ENCODE peak calls at places on chromosome 6, in six cellular contexts. S is fibroblast of pulmonary artery, N is mucosa of descending colon, Q is cardiac muscle cell, K is A549, J is HepG2. M is an unnamed sample.

GRCh38 chr6:82227770-82228169 is 19.8 kb downstream of the IBTK start:
- DNase-seq in J (no peak), K (no peak), Q (no peak), N (no peak), S (peak), M (no peak)

GRCh38 chr6:106979435-106979884 is 4.9 kb upstream of the CD24 start:
- DNase-seq in N (peak), J (peak), Q (peak), S (peak), K (peak), M (peak)

GRCh38 chr6:135254471-135254870 is 73.4 kb downstream of the MYB start:
- DNase-seq in S (no peak), K (no peak), N (no peak), Q (no peak), J (no peak), M (no peak)

GRCh38 chr6:101851911-101852310 is 458.4 kb downstream of the GRIK2 start:
- DNase-seq in J (no peak), S (peak), K (no peak), Q (no peak), N (no peak), M (no peak)

GRCh38 chr6:11205721-11206120 is 26.7 kb downstream of the NEDD9 start:
- DNase-seq in K (no peak), Q (peak), N (no peak), J (no peak), S (no peak), M (no peak)

GRCh38 chr6:108523697-108524096 is 37.0 kb upstream of the FOXO3 start:
- DNase-seq in Q (no peak), K (no peak), S (no peak), N (no peak), J (no peak), M (no peak)

GRCh38 chr6:11784341-11784740 is 5.7 kb upstream of the ADTRP start:
- DNase-seq in N (no peak), K (no peak), J (no peak), Q (no peak), S (no peak), M (no peak)

GRCh38 chr6:163309491-163310026 is 105.0 kb upstream of the QKI start:
- DNase-seq in Q (no peak), N (no peak), J (no peak), K (no peak), S (peak), M (no peak)

GRCh38 chr6:151773382-151773781 is 34.1 kb upstream of the ESR1 start:
- DNase-seq in S (no peak), J (peak), N (no peak), Q (no peak), K (no peak), M (peak)

GRCh38 chr6:25248100-25248499 is 31.1 kb upstream of the CARMIL1 start:
- DNase-seq in Q (no peak), K (no peak), J (no peak), S (peak), N (no peak), M (no peak)

GRCh38 chr6:111789593-111789992 is 83.7 kb downstream of the FYN start:
- DNase-seq in N (no peak), K (no peak), S (peak), Q (no peak), J (no peak), M (no peak)

GRCh38 chr6:103797738-103798137 is 1062.0 kb downstream of the HACE1 start:
- DNase-seq in K (no peak), Q (no peak), S (peak), N (no peak), J (no peak), M (no peak)

GRCh38 chr6:84766118-84766683 is 1.8 kb upstream of the TBX18 start:
- DNase-seq in N (no peak), Q (no peak), K (no peak), J (no peak), S (peak), M (no peak)

GRCh38 chr6:1200706-1201105 is 111.2 kb upstream of the FOXQ1 start:
- DNase-seq in N (no peak), S (no peak), K (no peak), Q (no peak), J (peak), M (peak)

GRCh38 chr6:41599015-41599835 is 39.0 kb upstream of the MDFI start:
- DNase-seq in J (no peak), K (no peak), Q (no peak), S (no peak), N (no peak), M (no peak)

GRCh38 chr6:27866370-27867050 is 45.7 kb downstream of the OR2B2 start:
- DNase-seq in Q (peak), K (no peak), N (no peak), J (peak), S (peak), M (peak)

GRCh38 chr6:25431642-25432307 is 152.6 kb downstream of the CARMIL1 start:
- DNase-seq in K (no peak), Q (no peak), S (no peak), N (no peak), J (no peak), M (no peak)

GRCh38 chr6:19697744-19698290 is 139.4 kb upstream of the ID4 start:
- DNase-seq in N (no peak), K (no peak), Q (no peak), J (no peak), S (peak), M (peak)

GRCh38 chr6:106321940-106322339 is 3.6 kb downstream of the ATG5 start:
- DNase-seq in N (no peak), Q (no peak), S (no peak), K (no peak), J (no peak), M (no peak)

GRCh38 chr6:113858067-113858604 is 991 bp downstream of the MARCKS start:
- DNase-seq in Q (peak), S (peak), N (peak), K (peak), J (no peak), M (peak)

GRCh38 chr6:73823046-73823735 is 127.2 kb downstream of the CD109 start:
- DNase-seq in S (no peak), J (no peak), Q (peak), K (no peak), N (no peak), M (no peak)

GRCh38 chr6:45576648-45577624 is 199.2 kb upstream of the SUPT3H start:
- DNase-seq in J (no peak), Q (no peak), S (no peak), N (no peak), K (no peak), M (no peak)

GRCh38 chr6:36289281-36290018 is 19.6 kb downstream of the PNPLA1 start:
- DNase-seq in S (no peak), K (no peak), Q (no peak), N (no peak), J (no peak), M (no peak)

GRCh38 chr6:21001736-21002135 is 467.5 kb downstream of the CDKAL1 start:
- DNase-seq in J (no peak), N (no peak), Q (no peak), K (no peak), S (peak), M (no peak)

GRCh38 chr6:37005061-37005810 is at the start of gene FGD2:
- DNase-seq in N (no peak), J (no peak), K (no peak), Q (no peak), S (no peak), M (no peak)

GRCh38 chr6:41586564-41586963 is 40.4 kb downstream of the FOXP4 start:
- DNase-seq in S (no peak), Q (no peak), J (no peak), K (no peak), N (no peak), M (no peak)

GRCh38 chr6:52362443-52363221 is 681 bp downstream of the PAQR8 start:
- DNase-seq in J (no peak), Q (peak), S (no peak), N (peak), K (peak), M (peak)

GRCh38 chr6:79040083-79040482 is 38.0 kb downstream of the PHIP start:
- DNase-seq in K (no peak), S (peak), N (no peak), J (no peak), Q (no peak), M (no peak)

GRCh38 chr6:2713473-2714358 is 37.0 kb downstream of the MYLK4 start:
- DNase-seq in S (peak), K (no peak), Q (no peak), J (no peak), N (no peak), M (peak)

GRCh38 chr6:131061041-131061770 is 1.8 kb downstream of the EPB41L2 start:
- DNase-seq in Q (peak), J (peak), N (no peak), S (peak), K (no peak), M (no peak)
- H3K4me3 ChIP-seq in Q (peak), J (peak), N (no peak), S (peak), K (peak), M (peak)

DNA sequence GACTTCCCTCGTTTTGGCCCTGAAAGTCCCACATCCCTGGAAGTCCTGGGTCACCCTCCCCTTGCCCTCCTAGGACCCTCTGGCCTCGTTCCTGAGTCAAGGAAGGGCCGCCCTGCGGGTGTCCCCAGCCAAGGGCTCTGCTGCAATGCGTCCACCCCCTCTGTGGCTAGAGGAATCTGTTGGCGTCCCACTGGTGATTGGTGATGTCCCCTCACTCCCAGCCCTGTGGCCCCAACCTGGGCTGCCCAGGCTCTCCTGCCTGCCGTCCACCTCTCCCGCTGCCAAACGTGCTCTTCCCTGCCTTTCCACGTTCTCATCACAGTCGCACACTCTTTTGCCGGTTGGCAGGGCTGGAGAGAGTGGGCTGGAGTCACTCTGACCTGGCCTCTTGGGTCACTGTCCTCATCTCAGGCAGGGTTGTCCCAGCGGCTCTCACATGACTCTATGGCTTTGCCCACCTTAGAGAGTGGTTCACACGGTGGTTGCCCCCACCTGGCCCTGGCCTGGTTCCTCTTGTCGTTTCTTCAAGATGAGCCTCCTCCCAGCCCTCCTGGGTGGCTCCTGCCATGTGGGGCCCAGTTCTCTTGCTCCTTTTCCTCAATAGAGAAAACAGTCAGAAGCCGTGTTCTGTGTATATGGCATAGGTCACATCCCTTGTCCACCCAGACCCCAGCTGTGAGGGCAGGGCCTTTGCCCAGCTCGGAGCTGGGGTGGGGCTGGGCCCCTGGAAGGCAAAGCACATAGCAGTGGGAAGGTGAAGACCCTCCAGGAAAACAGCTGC is 100.9 kb downstream of the TMEM242 start:
- DNase-seq in N (peak), K (no peak), S (no peak), Q (no peak), J (no peak), M (no peak)
- H3K4me3 ChIP-seq in N (no peak), K (no peak), S (no peak), Q (no peak), J (no peak), M (no peak)

GRCh38 chr6:32442977-32443552 is 3.4 kb downstream of the HLA-DRA start:
- DNase-seq in J (no peak), N (no peak), Q (no peak), S (no peak), K (no peak), M (no peak)

GRCh38 chr6:32442243-32442667 is 2.6 kb downstream of the HLA-DRA start:
- DNase-seq in N (no peak), Q (no peak), K (no peak), J (no peak), S (no peak), M (no peak)

GRCh38 chr6:32439708-32440214 is at the start of gene HLA-DRA:
- DNase-seq in S (peak), J (peak), K (no peak), Q (peak), N (no peak), M (no peak)

GRCh38 chr6:32436995-32437836 is 2.5 kb upstream of the HLA-DRA start:
- DNase-seq in N (no peak), Q (no peak), S (peak), K (no peak), J (no peak), M (no peak)

GRCh38 chr6:32439139-32439538 is 548 bp upstream of the HLA-DRA start:
- DNase-seq in J (no peak), Q (no peak), K (no peak), S (no peak), N (no peak), M (no peak)
- H3K4me3 ChIP-seq in J (no peak), Q (no peak), K (no peak), S (no peak), N (no peak), M (no peak)

DNA sequence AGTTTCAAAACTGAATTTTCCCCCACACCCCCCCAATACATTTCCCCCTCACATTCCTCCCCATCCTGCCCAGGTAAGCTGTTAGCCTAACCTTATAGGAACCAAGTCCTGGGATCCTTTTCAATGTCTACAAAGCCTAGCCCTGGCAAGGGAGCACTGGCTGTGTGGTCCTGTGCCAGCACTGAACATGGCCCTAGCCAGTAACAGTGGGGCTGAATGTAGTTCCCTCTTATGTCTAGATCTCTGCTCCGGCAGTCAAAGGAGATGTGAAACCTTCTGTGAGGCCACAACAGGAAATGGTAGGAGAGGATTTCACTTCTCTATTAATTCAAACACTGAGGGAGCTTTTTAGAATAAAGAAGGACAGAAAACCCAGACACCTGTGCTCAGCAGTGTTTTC is 3.4 kb upstream of the HLA-DMB start:
- DNase-seq in Q (no peak), J (no peak), N (no peak), K (no peak), S (no peak), M (no peak)
- H3K4me3 ChIP-seq in Q (no peak), J (no peak), N (no peak), K (no peak), S (no peak), M (no peak)

DNA sequence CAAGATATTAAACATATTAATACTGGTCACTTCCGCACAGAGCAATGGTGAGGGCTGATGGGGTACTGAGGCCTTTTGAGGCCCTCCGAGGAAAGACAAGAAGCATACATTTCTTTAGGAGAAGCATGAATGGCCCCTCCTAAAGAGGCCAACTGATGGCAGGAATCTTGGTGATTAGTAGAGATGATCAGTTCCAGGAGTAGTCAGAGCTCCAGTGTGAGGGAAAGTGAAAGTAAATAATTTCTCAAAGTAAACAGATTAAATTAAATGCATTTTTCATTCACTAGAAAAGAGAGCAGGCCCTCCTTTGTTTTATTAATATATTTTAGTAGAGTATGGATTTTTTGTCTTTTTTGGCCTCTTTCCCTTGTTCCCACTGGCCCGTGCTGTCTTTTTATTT is 38.2 kb downstream of the NOX3 start:
- DNase-seq in J (no peak), S (no peak), K (no peak), N (no peak), Q (no peak), M (no peak)
- H3K4me3 ChIP-seq in J (no peak), S (no peak), K (no peak), N (no peak), Q (no peak), M (peak)